ENCODE peak calls at places on chromosomes 11 and 22, in six cellular contexts. X, K, P, W, O and B are unnamed samples.

GRCh38 chr22:48618326-48618725 is 1209.3 kb downstream of the BRD1 start:
- DNase-seq in K (no peak), W (no peak), O (no peak), P (no peak), X (no peak), B (no peak)

GRCh38 chr11:23789938-23790371 is 706.9 kb upstream of the LUZP2 start:
- DNase-seq in K (no peak), O (no peak), W (no peak), X (peak), P (no peak), B (no peak)

GRCh38 chr22:39219071-39220050 is 25.4 kb downstream of the PDGFB start:
- DNase-seq in W (no peak), X (no peak), P (no peak), K (no peak), O (no peak), B (no peak)

GRCh38 chr11:70075836-70076235 is 2.3 kb upstream of the ANO1 start:
- DNase-seq in K (no peak), P (no peak), X (no peak), W (no peak), O (no peak), B (no peak)

GRCh38 chr11:118911113-118911879 is 14.4 kb downstream of the BCL9L start:
- DNase-seq in O (no peak), W (no peak), P (no peak), X (no peak), K (no peak), B (no peak)

GRCh38 chr11:105244157-105244820 is 104.7 kb upstream of the CARD18 start:
- DNase-seq in O (no peak), P (no peak), W (no peak), K (peak), X (peak), B (no peak)

GRCh38 chr22:38033522-38034277 is 23.5 kb upstream of the PICK1 start:
- DNase-seq in W (no peak), K (no peak), P (peak), O (peak), X (no peak), B (peak)

GRCh38 chr22:35477911-35478582 is 62.6 kb upstream of the RASD2 start:
- DNase-seq in K (no peak), P (no peak), X (peak), O (peak), W (no peak), B (no peak)

GRCh38 chr22:18110194-18110943 is at the start of gene TUBA8:
- DNase-seq in K (no peak), O (peak), W (no peak), P (no peak), X (peak), B (peak)

GRCh38 chr22:44670220-44670983 is 31.6 kb upstream of the PRR5 start:
- DNase-seq in K (no peak), W (no peak), O (no peak), X (no peak), P (no peak), B (no peak)

GRCh38 chr11:86143429-86144030 is 74.6 kb upstream of the PICALM start:
- DNase-seq in W (peak), O (peak), K (no peak), P (no peak), X (no peak), B (no peak)

GRCh38 chr11:33598426-33599069 is 102.1 kb downstream of the C11orf91 start:
- DNase-seq in X (no peak), W (no peak), P (peak), K (no peak), O (no peak), B (peak)

GRCh38 chr22:19620742-19621371 is 93.4 kb upstream of the SEPTIN5 start:
- DNase-seq in P (no peak), X (no peak), K (no peak), O (no peak), W (no peak), B (no peak)

GRCh38 chr11:29006668-29007067 is 898.5 kb downstream of the METTL15 start:
- DNase-seq in W (no peak), K (no peak), X (no peak), O (no peak), P (no peak), B (no peak)

GRCh38 chr11:18064035-18064434 is 18.0 kb upstream of the TPH1 start:
- DNase-seq in W (no peak), O (no peak), K (no peak), P (no peak), X (no peak), B (no peak)

GRCh38 chr11:16814410-16815046 is 76.1 kb downstream of the C11orf58 start:
- DNase-seq in O (no peak), W (no peak), K (no peak), X (no peak), P (no peak), B (no peak)

GRCh38 chr11:61712911-61713310 is 32.7 kb downstream of the DAGLA start:
- DNase-seq in P (no peak), O (no peak), X (no peak), W (no peak), K (no peak), B (no peak)

GRCh38 chr22:39282642-39283311 is 36.6 kb downstream of the RPL3 start:
- DNase-seq in X (no peak), W (no peak), K (no peak), O (no peak), P (no peak), B (no peak)

GRCh38 chr11:112770017-112770416 is 191.2 kb upstream of the NCAM1 start:
- DNase-seq in P (no peak), K (no peak), X (no peak), W (no peak), O (no peak), B (no peak)

GRCh38 chr11:70568504-70569172 is 170.3 kb downstream of the CTTN start:
- DNase-seq in X (peak), W (no peak), P (no peak), O (peak), K (no peak), B (no peak)